ENCODE peak calls at places on chromosomes 12 and 14, in seven cellular contexts. One of them, this sample, is unnamed.

GRCh38 chr12:104740668-104741067 is 217.4 kb downstream of the SLC41A2 start:
- DNase-seq in DMS153: no peak
- DNase-seq in anterior cingulate cortex: no peak
- DNase-seq in HS-5: no peak
- DNase-seq in lower lobe of right lung: no peak
- DNase-seq in neuronal stem cell: no peak
- DNase-seq in activated effector memory CD4-positive, alpha-beta T cell treated with Interleukin-2 at 50 U/mL for 16 hours: no peak
- DNase-seq in this sample: no peak

GRCh38 chr12:123264642-123265041 is 7.0 kb downstream of the CDK2AP1 start:
- DNase-seq in activated effector memory CD4-positive, alpha-beta T cell treated with Interleukin-2 at 50 U/mL for 16 hours: no peak
- DNase-seq in lower lobe of right lung: no peak
- DNase-seq in neuronal stem cell: no peak
- DNase-seq in anterior cingulate cortex: peak; percentile 9
- DNase-seq in DMS153: no peak
- DNase-seq in HS-5: no peak
- DNase-seq in this sample: peak; percentile 65

GRCh38 chr14:32453857-32454810 is 125.0 kb downstream of the AKAP6 start:
- DNase-seq in HS-5: no peak
- DNase-seq in anterior cingulate cortex: no peak
- DNase-seq in neuronal stem cell: no peak
- DNase-seq in DMS153: no peak
- DNase-seq in lower lobe of right lung: no peak
- DNase-seq in activated effector memory CD4-positive, alpha-beta T cell treated with Interleukin-2 at 50 U/mL for 16 hours: no peak
- DNase-seq in this sample: no peak

GRCh38 chr14:39912192-39913100 is 480.2 kb upstream of the FBXO33 start:
- DNase-seq in HS-5: no peak
- DNase-seq in lower lobe of right lung: no peak
- DNase-seq in activated effector memory CD4-positive, alpha-beta T cell treated with Interleukin-2 at 50 U/mL for 16 hours: no peak
- DNase-seq in neuronal stem cell: no peak
- DNase-seq in anterior cingulate cortex: no peak
- DNase-seq in DMS153: no peak
- DNase-seq in this sample: no peak

GRCh38 chr14:94044476-94045091 is 18.4 kb downstream of the OTUB2 start:
- DNase-seq in anterior cingulate cortex: no peak
- DNase-seq in neuronal stem cell: no peak
- DNase-seq in DMS153: no peak
- DNase-seq in HS-5: no peak
- DNase-seq in lower lobe of right lung: no peak
- DNase-seq in activated effector memory CD4-positive, alpha-beta T cell treated with Interleukin-2 at 50 U/mL for 16 hours: no peak
- DNase-seq in this sample: no peak

GRCh38 chr14:29603721-29604120 is 323.9 kb downstream of the PRKD1 start:
- DNase-seq in HS-5: no peak
- DNase-seq in DMS153: no peak
- DNase-seq in neuronal stem cell: no peak
- DNase-seq in activated effector memory CD4-positive, alpha-beta T cell treated with Interleukin-2 at 50 U/mL for 16 hours: no peak
- DNase-seq in lower lobe of right lung: no peak
- DNase-seq in anterior cingulate cortex: no peak
- DNase-seq in this sample: no peak

GRCh38 chr14:39419272-39419671 is 13.0 kb downstream of the FBXO33 start:
- DNase-seq in anterior cingulate cortex: no peak
- DNase-seq in neuronal stem cell: no peak
- DNase-seq in HS-5: no peak
- DNase-seq in activated effector memory CD4-positive, alpha-beta T cell treated with Interleukin-2 at 50 U/mL for 16 hours: no peak
- DNase-seq in lower lobe of right lung: no peak
- DNase-seq in DMS153: no peak
- DNase-seq in this sample: no peak

GRCh38 chr12:124862768-124863408 is 776 bp downstream of the SCARB1 start:
- DNase-seq in activated effector memory CD4-positive, alpha-beta T cell treated with Interleukin-2 at 50 U/mL for 16 hours: peak; percentile 3
- DNase-seq in lower lobe of right lung: no peak
- DNase-seq in HS-5: no peak
- DNase-seq in DMS153: no peak
- DNase-seq in anterior cingulate cortex: peak; percentile 51
- DNase-seq in neuronal stem cell: no peak
- DNase-seq in this sample: peak; percentile 75

GRCh38 chr12:43882578-43883178 is 46.8 kb downstream of the TMEM117 start:
- DNase-seq in lower lobe of right lung: no peak
- DNase-seq in DMS153: no peak
- DNase-seq in neuronal stem cell: peak; percentile 17
- DNase-seq in activated effector memory CD4-positive, alpha-beta T cell treated with Interleukin-2 at 50 U/mL for 16 hours: no peak
- DNase-seq in anterior cingulate cortex: no peak
- DNase-seq in HS-5: peak; percentile 25
- DNase-seq in this sample: peak; percentile 79

GRCh38 chr12:37541356-37541755 is 775.2 kb upstream of the ALG10B start:
- DNase-seq in neuronal stem cell: no peak
- DNase-seq in lower lobe of right lung: no peak
- DNase-seq in HS-5: no peak
- DNase-seq in anterior cingulate cortex: no peak
- DNase-seq in DMS153: no peak
- DNase-seq in activated effector memory CD4-positive, alpha-beta T cell treated with Interleukin-2 at 50 U/mL for 16 hours: no peak
- DNase-seq in this sample: no peak

GRCh38 chr12:8922544-8922943 is 8.2 kb downstream of the PHC1 start:
- DNase-seq in HS-5: no peak
- DNase-seq in DMS153: no peak
- DNase-seq in anterior cingulate cortex: no peak
- DNase-seq in activated effector memory CD4-positive, alpha-beta T cell treated with Interleukin-2 at 50 U/mL for 16 hours: no peak
- DNase-seq in lower lobe of right lung: no peak
- DNase-seq in neuronal stem cell: no peak
- DNase-seq in this sample: no peak

GRCh38 chr12:92326877-92327276 is 181.2 kb upstream of the BTG1 start:
- DNase-seq in activated effector memory CD4-positive, alpha-beta T cell treated with Interleukin-2 at 50 U/mL for 16 hours: no peak
- DNase-seq in HS-5: no peak
- DNase-seq in neuronal stem cell: no peak
- DNase-seq in anterior cingulate cortex: no peak
- DNase-seq in DMS153: no peak
- DNase-seq in lower lobe of right lung: no peak
- DNase-seq in this sample: no peak

GRCh38 chr12:120234643-120235368 is 30.7 kb downstream of the PXN start:
- DNase-seq in neuronal stem cell: no peak
- DNase-seq in HS-5: peak; percentile 95
- DNase-seq in anterior cingulate cortex: peak; percentile 61
- DNase-seq in activated effector memory CD4-positive, alpha-beta T cell treated with Interleukin-2 at 50 U/mL for 16 hours: no peak
- DNase-seq in DMS153: peak; percentile 34
- DNase-seq in lower lobe of right lung: peak; percentile 78
- DNase-seq in this sample: no peak

GRCh38 chr14:85853996-85854526 is 324.1 kb downstream of the FLRT2 start:
- DNase-seq in HS-5: peak; percentile 52
- DNase-seq in DMS153: no peak
- DNase-seq in anterior cingulate cortex: no peak
- DNase-seq in lower lobe of right lung: no peak
- DNase-seq in neuronal stem cell: no peak
- DNase-seq in activated effector memory CD4-positive, alpha-beta T cell treated with Interleukin-2 at 50 U/mL for 16 hours: no peak
- DNase-seq in this sample: no peak

GRCh38 chr12:76883151-76883550 is 4.3 kb upstream of the CSRP2 start:
- DNase-seq in HS-5: peak; percentile 72
- DNase-seq in lower lobe of right lung: no peak
- DNase-seq in DMS153: no peak
- DNase-seq in activated effector memory CD4-positive, alpha-beta T cell treated with Interleukin-2 at 50 U/mL for 16 hours: no peak
- DNase-seq in neuronal stem cell: no peak
- DNase-seq in anterior cingulate cortex: no peak
- DNase-seq in this sample: no peak

GRCh38 chr14:95222870-95223398 is 65.6 kb upstream of the DICER1 start:
- DNase-seq in HS-5: no peak
- DNase-seq in lower lobe of right lung: no peak
- DNase-seq in DMS153: no peak
- DNase-seq in activated effector memory CD4-positive, alpha-beta T cell treated with Interleukin-2 at 50 U/mL for 16 hours: no peak
- DNase-seq in neuronal stem cell: no peak
- DNase-seq in anterior cingulate cortex: no peak
- DNase-seq in this sample: no peak

GRCh38 chr12:127463237-127463636 is 803.7 kb upstream of the TMEM132C start:
- DNase-seq in HS-5: no peak
- DNase-seq in lower lobe of right lung: no peak
- DNase-seq in DMS153: no peak
- DNase-seq in anterior cingulate cortex: no peak
- DNase-seq in neuronal stem cell: no peak
- DNase-seq in activated effector memory CD4-positive, alpha-beta T cell treated with Interleukin-2 at 50 U/mL for 16 hours: no peak
- DNase-seq in this sample: no peak

GRCh38 chr14:84458881-84459280 is 1071.1 kb upstream of the FLRT2 start:
- DNase-seq in DMS153: peak; percentile 61
- DNase-seq in neuronal stem cell: no peak
- DNase-seq in activated effector memory CD4-positive, alpha-beta T cell treated with Interleukin-2 at 50 U/mL for 16 hours: no peak
- DNase-seq in lower lobe of right lung: no peak
- DNase-seq in HS-5: no peak
- DNase-seq in anterior cingulate cortex: no peak
- DNase-seq in this sample: no peak

GRCh38 chr14:89616425-89617141 is 199.6 kb upstream of the FOXN3 start:
- DNase-seq in DMS153: no peak
- DNase-seq in neuronal stem cell: no peak
- DNase-seq in anterior cingulate cortex: no peak
- DNase-seq in HS-5: no peak
- DNase-seq in activated effector memory CD4-positive, alpha-beta T cell treated with Interleukin-2 at 50 U/mL for 16 hours: no peak
- DNase-seq in lower lobe of right lung: no peak
- DNase-seq in this sample: no peak

GRCh38 chr12:74365178-74365964 is 172.3 kb upstream of the ATXN7L3B start:
- DNase-seq in activated effector memory CD4-positive, alpha-beta T cell treated with Interleukin-2 at 50 U/mL for 16 hours: no peak
- DNase-seq in HS-5: no peak
- DNase-seq in DMS153: no peak
- DNase-seq in lower lobe of right lung: peak; percentile 23
- DNase-seq in anterior cingulate cortex: no peak
- DNase-seq in neuronal stem cell: no peak
- DNase-seq in this sample: peak; percentile 86